ENCODE peak calls at places on chromosomes 6 and 20, in eight cellular contexts. M is GM23338, T is trophoblast cell, H is fibroblast of lung, F is hepatocyte, A is OCI-LY7, E is PC-9, N is IMR-90. K is an unnamed sample.

GRCh38 chr6:12132351-12133222 is 120.5 kb downstream of the HIVEP1 start:
- DNase-seq in A (no peak), H (peak), F (no peak), N (peak), T (no peak), E (no peak), M (no peak), K (peak)

GRCh38 chr6:135920689-135921088 is 69.2 kb downstream of the PDE7B start:
- DNase-seq in F (no peak), E (no peak), A (no peak), M (no peak), H (peak), N (no peak), T (no peak), K (no peak)

GRCh38 chr6:108848116-108848868 is at the start of gene ARMC2:
- DNase-seq in F (peak), M (peak), A (peak), E (peak), H (peak), N (peak), T (peak), K (peak)

GRCh38 chr20:35837577-35838195 is 65.9 kb downstream of the PHF20 start:
- DNase-seq in M (no peak), T (no peak), N (peak), E (no peak), H (peak), A (no peak), F (no peak), K (no peak)

GRCh38 chr6:108080010-108080780 is 5.7 kb upstream of the OSTM1 start:
- DNase-seq in M (peak), A (no peak), H (peak), F (no peak), N (peak), T (peak), E (peak), K (peak)

GRCh38 chr20:4455301-4455701 is 266.4 kb upstream of the PRND start:
- DNase-seq in M (no peak), T (peak), A (no peak), F (no peak), H (no peak), N (no peak), E (peak), K (peak)

GRCh38 chr20:53594068-53595017 is 704 bp upstream of the ZNF217 start:
- DNase-seq in A (peak), E (peak), M (peak), F (peak), H (peak), T (peak), N (peak), K (peak)

GRCh38 chr6:162331911-162332310 is 395.7 kb downstream of the PRKN start:
- DNase-seq in A (no peak), F (no peak), N (no peak), M (no peak), E (no peak), H (no peak), T (no peak), K (no peak)

GRCh38 chr20:34512266-34512954 is 3.8 kb upstream of the DYNLRB1 start:
- DNase-seq in N (peak), E (no peak), T (no peak), M (no peak), A (no peak), H (peak), F (no peak), K (no peak)

GRCh38 chr20:57444394-57445048 is 53.3 kb downstream of the RBM38 start:
- DNase-seq in H (no peak), T (no peak), N (no peak), M (no peak), A (no peak), E (no peak), F (no peak), K (no peak)

GRCh38 chr6:136244061-136244616 is 6.0 kb downstream of the MTFR2 start:
- DNase-seq in H (no peak), F (no peak), E (no peak), M (no peak), T (peak), N (peak), A (no peak), K (no peak)

GRCh38 chr20:50627747-50628146 is 63.6 kb downstream of the RIPOR3 start:
- DNase-seq in M (no peak), H (no peak), T (no peak), E (no peak), F (no peak), A (no peak), N (no peak), K (no peak)
- H3K4me2 ChIP-seq in M (no peak), H (no peak), T (no peak), E (no peak), F (no peak), A (peak), N (no peak), K (no peak)

DNA sequence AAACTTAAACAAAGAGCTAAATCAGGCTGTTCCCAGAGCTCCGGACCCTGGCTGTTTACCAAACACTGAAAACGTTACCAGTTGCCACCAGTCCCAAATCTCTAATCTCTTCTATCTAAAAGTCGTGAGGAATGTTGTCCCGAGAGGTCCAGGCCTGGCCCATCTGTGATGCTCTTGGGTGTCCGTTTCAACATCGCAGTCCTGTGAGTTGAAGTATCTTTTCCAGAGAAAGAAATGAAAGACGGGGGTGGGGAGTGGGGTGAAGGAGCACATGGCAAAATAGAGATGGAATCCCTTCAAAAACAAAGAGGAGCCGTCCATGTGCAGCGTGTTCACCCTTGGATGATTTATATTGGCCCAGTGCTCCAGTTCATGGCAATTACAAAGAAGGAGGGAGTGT is 111.9 kb downstream of the LY86 start:
- DNase-seq in F (no peak), H (no peak), A (no peak), T (peak), E (no peak), N (no peak), M (no peak), K (no peak)
- H2AFZ ChIP-seq in F (no peak), H (no peak), A (no peak), T (no peak), E (no peak), N (peak), M (peak), K (no peak)

GRCh38 chr6:126040826-126041225 is 54.5 kb downstream of the TRMT11 start:
- DNase-seq in N (peak), M (no peak), E (peak), T (peak), H (peak), F (peak), A (no peak), K (peak)

GRCh38 chr6:126038234-126038633 is 51.9 kb downstream of the TRMT11 start:
- DNase-seq in H (no peak), F (no peak), N (no peak), E (no peak), M (no peak), T (no peak), A (no peak), K (no peak)

GRCh38 chr6:126041516-126042447 is 55.4 kb downstream of the TRMT11 start:
- DNase-seq in F (no peak), E (no peak), H (peak), N (peak), M (no peak), A (no peak), T (no peak), K (no peak)

GRCh38 chr6:126039284-126039683 is 52.9 kb downstream of the TRMT11 start:
- DNase-seq in F (no peak), A (no peak), N (peak), M (no peak), E (no peak), H (peak), T (peak), K (peak)

DNA sequence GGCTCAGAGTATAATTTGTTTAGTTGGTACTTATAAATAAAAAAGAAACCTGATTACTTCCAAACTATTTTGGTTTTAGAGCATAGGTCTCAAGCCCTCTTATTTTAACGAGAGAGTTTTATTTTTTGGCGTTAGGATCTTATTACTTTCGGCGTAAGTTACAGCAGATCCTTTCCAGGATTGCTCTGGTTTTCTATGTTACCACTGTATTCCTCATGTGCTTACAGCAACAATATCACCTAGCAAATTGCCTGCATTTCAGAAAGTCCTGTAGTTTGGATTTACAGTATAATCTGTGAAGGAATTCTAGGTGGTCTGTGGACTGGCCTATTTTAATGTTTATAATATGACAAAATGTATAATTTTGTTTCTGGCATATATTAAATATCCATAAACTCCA is 54.1 kb downstream of the TRMT11 start:
- DNase-seq in E (no peak), T (no peak), M (no peak), F (no peak), N (no peak), A (no peak), H (no peak), K (no peak)
- H3K4me2 ChIP-seq in E (peak), T (no peak), M (no peak), F (no peak), N (no peak), A (no peak), H (no peak), K (peak)

GRCh38 chr20:48928832-48929725 is 7.6 kb downstream of the ARFGEF2 start:
- DNase-seq in H (peak), M (no peak), N (peak), T (no peak), A (no peak), F (peak), E (no peak), K (no peak)
- H2AFZ ChIP-seq in H (no peak), M (no peak), N (no peak), T (no peak), A (no peak), F (no peak), E (no peak), K (no peak)

DNA sequence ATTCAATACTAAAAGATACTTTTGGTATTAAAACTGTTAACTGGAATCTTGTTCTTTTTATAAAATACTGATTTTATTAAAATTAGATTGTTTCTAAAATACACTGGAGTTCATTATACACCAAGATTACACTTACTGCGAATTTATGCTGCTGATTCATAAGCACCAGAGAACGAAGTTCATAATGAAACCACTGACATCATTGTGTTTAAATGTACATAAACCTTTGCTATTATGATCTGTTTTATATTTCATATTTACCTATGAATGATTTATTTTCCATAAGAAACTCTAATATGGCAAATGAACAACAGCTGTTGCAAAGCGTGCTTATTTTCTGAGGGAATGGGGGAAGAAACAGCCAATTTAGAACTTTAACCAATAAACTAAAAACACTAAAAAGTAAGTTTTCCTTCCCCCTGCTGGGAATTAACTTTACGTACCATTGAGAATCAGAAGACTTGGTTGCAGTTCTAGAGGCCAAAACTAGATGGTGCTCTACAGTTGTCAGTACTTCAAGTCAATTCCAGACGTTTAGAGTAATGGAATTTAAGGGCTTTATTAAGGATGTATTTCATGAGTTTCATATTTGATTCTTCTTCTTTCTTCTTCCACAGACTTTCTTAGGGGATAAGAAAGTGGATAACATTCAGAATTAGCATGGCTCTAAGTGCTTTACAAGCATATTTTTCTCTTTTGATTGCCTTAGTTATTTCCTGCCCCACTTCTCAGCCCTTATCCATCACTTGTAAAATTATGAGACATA is 30.8 kb upstream of the COL19A1 start:
- DNase-seq in E (peak), M (peak), A (peak), T (peak), N (peak), H (peak), F (peak), K (peak)
- H3K4me2 ChIP-seq in E (peak), M (no peak), A (no peak), T (no peak), N (peak), H (peak), F (peak), K (peak)

GRCh38 chr6:110055387-110055735 is 77.2 kb downstream of the GPR6 start:
- DNase-seq in N (no peak), T (no peak), H (no peak), E (no peak), M (no peak), A (no peak), F (no peak), K (no peak)
- H2AFZ ChIP-seq in N (no peak), T (no peak), H (no peak), E (no peak), M (peak), A (no peak), F (no peak), K (no peak)

GRCh38 chr6:167079853-167080297 is 43.0 kb upstream of the CCR6 start:
- DNase-seq in F (no peak), T (peak), E (no peak), M (no peak), A (peak), N (no peak), H (no peak), K (no peak)
- H3K4me2 ChIP-seq in F (no peak), T (no peak), E (no peak), M (no peak), A (peak), N (no peak), H (no peak), K (no peak)

GRCh38 chr6:21807299-21807698 is 213.7 kb downstream of the SOX4 start:
- DNase-seq in E (no peak), F (no peak), H (no peak), T (no peak), N (no peak), A (no peak), M (no peak), K (no peak)
- H2AFZ ChIP-seq in E (no peak), F (no peak), H (no peak), T (no peak), N (no peak), A (no peak), M (no peak), K (peak)

GRCh38 chr6:40753939-40754448 is 166.8 kb upstream of the LRFN2 start:
- DNase-seq in H (no peak), F (no peak), A (no peak), T (no peak), M (no peak), E (no peak), N (no peak), K (no peak)

GRCh38 chr6:40754481-40755045 is 167.4 kb upstream of the LRFN2 start:
- DNase-seq in E (no peak), M (peak), F (no peak), A (no peak), N (no peak), T (no peak), H (no peak), K (no peak)

GRCh38 chr6:40755749-40756452 is 168.7 kb upstream of the LRFN2 start:
- DNase-seq in N (peak), A (peak), T (no peak), E (no peak), M (no peak), F (peak), H (no peak), K (peak)

GRCh38 chr6:40753048-40753447 is 165.9 kb upstream of the LRFN2 start:
- DNase-seq in H (no peak), F (no peak), N (no peak), M (no peak), T (no peak), E (no peak), A (no peak), K (no peak)

GRCh38 chr6:40755046-40755681 is 168.0 kb upstream of the LRFN2 start:
- DNase-seq in T (peak), N (peak), M (peak), A (no peak), E (no peak), F (peak), H (peak), K (no peak)
- H3K4me2 ChIP-seq in T (no peak), N (no peak), M (peak), A (no peak), E (no peak), F (no peak), H (peak), K (no peak)

K was measured in PC-3.